ENCODE peak calls at places on chromosomes 11 and 22, in six cellular contexts. N is mesenchymal stem cell, G is GM23338, S is fibroblast of lung, O is keratinocyte, A is astrocyte. M is an unnamed sample.

GRCh38 chr11:113249491-113249763 is 65.0 kb upstream of the TTC12 start:
- DNase-seq in N (no peak), G (peak; percentile 33), S (no peak), A (no peak), O (no peak), M (no peak)

GRCh38 chr11:9047986-9048522 is 43.3 kb downstream of the SCUBE2 start:
- DNase-seq in G (peak; percentile 22), N (peak; percentile 81), S (no peak), O (no peak), A (no peak), M (no peak)

GRCh38 chr11:72735495-72736027 is 16.6 kb downstream of the ARAP1 start:
- DNase-seq in N (peak; percentile 97), O (no peak), S (peak; percentile 45), A (peak; percentile 40), G (peak; percentile 68), M (peak; percentile 83)

GRCh38 chr22:30288414-30289125 is 735 bp downstream of the CASTOR1 start:
- DNase-seq in S (no peak), G (no peak), A (no peak), N (no peak), O (no peak), M (peak; percentile 45)

GRCh38 chr22:17769013-17769715 is 5.1 kb downstream of the BID start:
- DNase-seq in S (no peak), N (no peak), O (no peak), G (no peak), A (no peak), M (peak; percentile 45)

GRCh38 chr11:33723238-33723881 is 12.9 kb downstream of the CD59 start:
- DNase-seq in N (peak; percentile 94), O (peak; percentile 80), G (no peak), A (peak; percentile 92), S (peak; percentile 92), M (no peak)

GRCh38 chr11:112241486-112241885 is 15.3 kb downstream of the PTS start:
- DNase-seq in N (peak; percentile 94), G (no peak), O (no peak), A (peak; percentile 97), S (peak; percentile 95), M (peak; percentile 77)

GRCh38 chr22:30861688-30862552 is 106.7 kb downstream of the MORC2 start:
- DNase-seq in O (no peak), N (no peak), S (no peak), G (no peak), A (no peak), M (peak; percentile 57)

GRCh38 chr11:46144741-46145140 is 23.5 kb upstream of the PHF21A start:
- DNase-seq in N (no peak), S (no peak), G (no peak), A (no peak), O (no peak), M (no peak)

GRCh38 chr11:122690801-122691649 is 35.5 kb downstream of the UBASH3B start:
- DNase-seq in A (no peak), G (peak; percentile 35), O (no peak), N (peak; percentile 77), S (peak; percentile 18), M (peak; percentile 78)

GRCh38 chr11:124197999-124198398 is 14.9 kb downstream of the OR10D3 start:
- DNase-seq in O (no peak), N (no peak), G (no peak), A (no peak), S (no peak), M (no peak)

GRCh38 chr22:29144786-29145160 is 60.9 kb upstream of the EMID1 start:
- DNase-seq in S (no peak), O (no peak), G (no peak), A (no peak), N (no peak), M (no peak)

GRCh38 chr22:17633217-17633997 is 4.9 kb upstream of the ATP6V1E1 start:
- DNase-seq in A (peak; percentile 92), S (peak; percentile 92), O (peak; percentile 93), N (peak; percentile 72), G (peak; percentile 6), M (peak; percentile 82)

GRCh38 chr11:73227571-73228211 is 9.6 kb downstream of the P2RY2 start:
- DNase-seq in A (no peak), N (no peak), S (no peak), O (no peak), G (peak; percentile 93), M (peak; percentile 58)

GRCh38 chr11:78855146-78855545 is 280.5 kb upstream of the NARS2 start:
- DNase-seq in O (no peak), A (no peak), S (no peak), N (no peak), G (no peak), M (no peak)

GRCh38 chr22:30267382-30268302 is 991 bp upstream of the OSM start:
- DNase-seq in N (no peak), A (no peak), G (no peak), O (no peak), S (no peak), M (no peak)

GRCh38 chr11:46519351-46519750 is 74.5 kb downstream of the AMBRA1 start:
- DNase-seq in O (no peak), N (no peak), G (no peak), S (no peak), A (no peak), M (no peak)

GRCh38 chr11:15194671-15195415 is 80.1 kb downstream of the INSC start:
- DNase-seq in N (no peak), G (no peak), O (no peak), A (peak; percentile 73), S (peak; percentile 81), M (no peak)

GRCh38 chr22:17366830-17367229 is 2.4 kb upstream of the CECR2 start:
- DNase-seq in G (peak; percentile 87), S (no peak), N (no peak), O (no peak), A (no peak), M (no peak)

GRCh38 chr22:33130473-33130872 is 72.3 kb upstream of the SYN3 start:
- DNase-seq in O (no peak), N (no peak), G (no peak), S (no peak), A (no peak), M (no peak)

GRCh38 chr11:116656011-116656410 is 116.8 kb downstream of the BUD13 start:
- DNase-seq in S (no peak), G (no peak), O (no peak), N (no peak), A (no peak), M (no peak)

GRCh38 chr11:119776031-119776636 is 47.1 kb upstream of the NECTIN1 start:
- DNase-seq in A (no peak), G (no peak), O (no peak), N (no peak), S (no peak), M (no peak)

GRCh38 chr11:76209671-76209955 is 3.3 kb upstream of the WNT11 start:
- DNase-seq in O (no peak), S (no peak), N (no peak), A (no peak), G (no peak), M (peak; percentile 61)

GRCh38 chr11:74339619-74340018 is 28.2 kb upstream of the P4HA3 start:
- DNase-seq in A (no peak), S (no peak), G (no peak), O (no peak), N (no peak), M (no peak)

GRCh38 chr11:116890193-116890592 is 52.8 kb upstream of the APOA1 start:
- DNase-seq in S (no peak), N (peak; percentile 27), O (no peak), A (no peak), G (no peak), M (no peak)

GRCh38 chr22:38454361-38455062 is 487 bp downstream of the KCNJ4 start:
- DNase-seq in O (no peak), S (no peak), N (no peak), A (no peak), G (no peak), M (peak; percentile 85)

GRCh38 chr11:120133216-120134105 is 4.5 kb downstream of the TRIM29 start:
- DNase-seq in N (no peak), G (no peak), O (no peak), S (no peak), A (no peak), M (no peak)

GRCh38 chr11:65278351-65278750 is 16.6 kb downstream of the POLA2 start:
- DNase-seq in O (no peak), A (peak; percentile 46), S (peak; percentile 68), G (peak; percentile 28), N (no peak), M (no peak)

GRCh38 chr11:119355091-119355843 is 8.8 kb upstream of the MFRP start:
- DNase-seq in O (no peak), S (no peak), G (no peak), N (no peak), A (no peak), M (peak; percentile 73)

GRCh38 chr11:2525941-2526807 is 81.4 kb downstream of the KCNQ1 start:
- DNase-seq in A (no peak), N (no peak), G (no peak), S (no peak), O (no peak), M (peak; percentile 63)
- H2AFZ ChIP-seq in A (no peak overlapping the region), N (no peak overlapping the region), G (no peak overlapping the region), S (no peak overlapping the region), O (no peak overlapping the region), M (no peak overlapping the region)

DNA sequence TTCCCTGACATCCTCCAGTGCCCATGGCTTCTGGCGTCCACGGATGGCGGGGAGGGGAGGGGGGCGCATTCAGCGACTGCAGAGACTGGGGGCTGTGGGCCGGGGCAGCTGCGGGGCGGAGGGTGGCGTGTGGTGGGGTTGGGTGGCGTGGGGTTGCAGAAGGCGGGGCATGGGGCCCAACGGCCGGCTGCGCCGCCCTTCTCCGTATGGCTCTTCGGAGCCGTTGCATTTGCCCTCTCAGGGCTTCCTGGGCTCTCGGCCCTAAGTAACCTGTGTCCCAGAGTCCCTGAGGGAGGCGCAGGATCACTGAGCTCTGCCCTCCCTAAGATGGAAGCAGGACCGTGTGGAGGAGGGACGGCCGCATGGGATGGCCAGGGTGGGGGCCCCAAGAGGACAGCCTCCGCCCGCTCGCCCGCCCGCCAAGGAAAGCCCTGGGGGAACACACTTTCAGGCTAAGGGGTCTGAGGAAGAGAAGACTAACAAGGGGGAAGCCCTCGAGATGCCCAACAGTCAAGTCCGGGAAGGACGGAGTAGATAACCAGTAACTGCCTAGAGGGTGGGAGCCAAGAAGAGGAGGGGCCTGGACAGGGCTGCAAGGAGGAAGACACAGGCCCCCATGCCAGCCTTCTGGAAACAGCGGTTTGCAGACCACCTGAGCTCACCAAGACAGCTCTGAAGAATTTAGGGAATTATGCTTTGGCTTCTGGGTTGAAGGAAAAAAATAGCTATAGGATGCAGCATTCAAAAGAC is 9.2 kb upstream of the AIFM3 start:
- DNase-seq in S (peak; percentile 8), A (no peak), O (no peak), N (peak; percentile 42), G (peak; percentile 82), M (peak; percentile 92)
- H2AFZ ChIP-seq in S (peak overlapping the region; percentile 71), A (peak overlapping the region; percentile 77), O (peak overlapping the region; percentile 70), N (peak overlapping the region; percentile 79), G (peak overlapping the region; percentile 97), M (peak overlapping the region; percentile 79)

DNA sequence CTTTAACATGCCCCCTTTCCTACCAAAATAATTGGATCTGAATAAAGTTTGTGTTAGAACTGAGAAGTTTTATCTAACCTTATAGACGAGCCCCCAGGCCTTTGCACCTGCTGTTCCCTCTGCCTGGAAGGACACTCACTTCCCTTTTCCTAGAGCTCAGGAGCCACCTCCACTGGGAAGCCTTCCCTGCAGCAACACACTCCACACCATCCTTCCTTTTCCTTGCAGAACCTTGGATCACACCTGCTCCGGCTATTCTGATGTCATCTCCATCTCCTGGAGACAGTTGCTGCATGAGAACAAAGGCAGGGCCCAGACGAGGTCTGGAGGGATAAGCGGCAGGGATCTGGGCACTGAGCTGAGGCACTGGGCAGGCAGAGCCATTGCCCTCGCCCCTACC is 22.6 kb upstream of the MYOD1 start:
- DNase-seq in S (no peak), O (no peak), N (no peak), A (no peak), G (no peak), M (no peak)
- H2AFZ ChIP-seq in S (no peak overlapping the region), O (no peak overlapping the region), N (no peak overlapping the region), A (no peak overlapping the region), G (no peak overlapping the region), M (no peak overlapping the region)

GRCh38 chr22:42799061-42799460 is 58.0 kb downstream of the ARFGAP3 start:
- DNase-seq in A (no peak), S (no peak), N (no peak), G (no peak), O (no peak), M (no peak)
- H2AFZ ChIP-seq in A (no peak overlapping the region), S (no peak overlapping the region), N (no peak overlapping the region), G (no peak overlapping the region), O (no peak overlapping the region), M (no peak overlapping the region)